ENCODE peak calls at places on chromosomes 3 and 15, in nine cellular contexts. W, H, X, B, N, A, J, T and Y are unnamed samples.
A peak's percentile ranks its signal among the peaks of the same experiment; 100 is the strongest.

GRCh38 chr3:54670269-54671000 is 257.4 kb downstream of the LRTM1 start:
- DNase-seq in W (no peak), H (no peak), X (no peak), B (no peak), N (no peak), A (no peak), J (no peak), T (no peak), Y (peak; percentile 96)

GRCh38 chr3:197942956-197943556 is 6.9 kb upstream of the RPL35A start:
- DNase-seq in W (peak; percentile 56), H (peak; percentile 33), X (peak; percentile 71), B (peak; percentile 55), N (peak; percentile 77), A (peak; percentile 40), J (peak; percentile 18), T (no peak), Y (peak; percentile 66)

GRCh38 chr3:106552401-106553043 is 683.7 kb upstream of the CBLB start:
- DNase-seq in W (no peak), H (no peak), X (no peak), B (no peak), N (no peak), A (no peak), J (no peak), T (no peak), Y (peak; percentile 1)

GRCh38 chr3:33586402-33586801 is 131.7 kb downstream of the CLASP2 start:
- DNase-seq in W (no peak), H (no peak), X (no peak), B (no peak), N (no peak), A (no peak), J (no peak), T (no peak), Y (no peak)

GRCh38 chr3:81426826-81427565 is 334.4 kb downstream of the GBE1 start:
- DNase-seq in W (no peak), H (no peak), X (no peak), B (no peak), N (no peak), A (no peak), J (no peak), T (no peak), Y (peak; percentile 50)

GRCh38 chr3:27556854-27557253 is 72.7 kb upstream of the SLC4A7 start:
- DNase-seq in W (peak; percentile 31), H (no peak), X (no peak), B (no peak), N (no peak), A (no peak), J (peak; percentile 75), T (no peak), Y (no peak)

GRCh38 chr15:70355275-70355795 is 257.6 kb upstream of the TLE3 start:
- DNase-seq in W (no peak), H (no peak), X (no peak), B (no peak), N (peak; percentile 33), A (no peak), J (no peak), T (no peak), Y (no peak)

GRCh38 chr3:119034256-119035013 is at the start of gene IGSF11:
- DNase-seq in W (peak; percentile 37), H (peak; percentile 56), X (peak; percentile 56), B (no peak), N (peak; percentile 60), A (peak; percentile 75), J (peak; percentile 38), T (peak; percentile 84), Y (peak; percentile 74)

GRCh38 chr3:70990190-70990589 is 593.3 kb downstream of the FOXP1 start:
- DNase-seq in W (no peak), H (no peak), X (no peak), B (no peak), N (no peak), A (no peak), J (peak; percentile 29), T (no peak), Y (no peak)

GRCh38 chr3:151709847-151710246 is 23.9 kb upstream of the AADACL2 start:
- DNase-seq in W (no peak), H (no peak), X (no peak), B (no peak), N (no peak), A (no peak), J (peak; percentile 83), T (no peak), Y (no peak)

GRCh38 chr3:72487946-72488735 is 360.1 kb downstream of the SHQ1 start:
- DNase-seq in W (no peak), H (no peak), X (no peak), B (no peak), N (no peak), A (no peak), J (peak; percentile 19), T (no peak), Y (no peak)

GRCh38 chr3:160540546-160540945 is 24.8 kb downstream of the KPNA4 start:
- DNase-seq in W (no peak), H (no peak), X (no peak), B (no peak), N (no peak), A (no peak), J (peak; percentile 25), T (no peak), Y (no peak)

GRCh38 chr15:41546846-41547786 is 3.1 kb upstream of the RPAP1 start:
- DNase-seq in W (peak; percentile 83), H (no peak), X (peak; percentile 6), B (no peak), N (peak; percentile 64), A (no peak), J (peak; percentile 39), T (peak; percentile 76), Y (no peak)

GRCh38 chr3:123383101-123384053 is 65.5 kb downstream of the ADCY5 start:
- DNase-seq in W (no peak), H (no peak), X (no peak), B (no peak), N (no peak), A (no peak), J (peak; percentile 82), T (no peak), Y (no peak)

GRCh38 chr15:64699767-64700388 is 75.5 kb downstream of the RBPMS2 start:
- DNase-seq in W (peak; percentile 41), H (no peak), X (no peak), B (no peak), N (no peak), A (no peak), J (peak; percentile 36), T (no peak), Y (peak; percentile 42)

GRCh38 chr3:147661916-147662315 is 252.8 kb downstream of the ZIC1 start:
- DNase-seq in W (no peak), H (no peak), X (no peak), B (no peak), N (no peak), A (no peak), J (no peak), T (no peak), Y (no peak)

GRCh38 chr3:110789315-110789714 is 282.3 kb upstream of the NECTIN3 start:
- DNase-seq in W (no peak), H (no peak), X (no peak), B (no peak), N (no peak), A (no peak), J (peak; percentile 65), T (no peak), Y (no peak)

GRCh38 chr15:49865925-49866757 is 245.3 kb downstream of the DTWD1 start:
- DNase-seq in W (peak; percentile 72), H (no peak), X (no peak), B (no peak), N (peak; percentile 85), A (no peak), J (no peak), T (no peak), Y (peak; percentile 12)

GRCh38 chr3:120170223-120170622 is 76.0 kb upstream of the GSK3B start:
- DNase-seq in W (peak; percentile 89), H (no peak), X (peak; percentile 71), B (no peak), N (no peak), A (peak; percentile 30), J (peak; percentile 68), T (peak; percentile 29), Y (peak; percentile 66)

GRCh38 chr15:31403606-31404005 is 77.0 kb downstream of the KLF13 start:
- DNase-seq in W (no peak), H (no peak), X (no peak), B (no peak), N (no peak), A (no peak), J (no peak), T (no peak), Y (no peak)